ENCODE peak calls at places on chromosomes 1 and 21, in seven cellular contexts. X is stimulated activated CD4-positive, alpha-beta T cell treated with anti-CD3 and anti-CD28 coated beads, Interleukin-1b, Interleukin-23, amount 100 ng/mL, for 24 hours; C is A673; G is AG08396; R is effector memory CD8-positive, alpha-beta T cell; Y is MM.1S; O is C1 segment of cervical spinal cord. E is an unnamed sample.

GRCh38 chr1:193417945-193418744 is 231.7 kb upstream of the B3GALT2 start:
- DNase-seq in X (no peak), C (no peak), G (peak; percentile 15), R (no peak), Y (peak; percentile 61), O (no peak), E (peak; percentile 56)

GRCh38 chr1:216682694-216683243 is 40.5 kb downstream of the ESRRG start:
- DNase-seq in X (no peak), C (no peak), G (no peak), R (no peak), Y (no peak), O (no peak), E (no peak)

GRCh38 chr1:156470483-156470882 is 30.1 kb downstream of the MEF2D start:
- DNase-seq in X (no peak), C (no peak), G (no peak), R (no peak), Y (no peak), O (no peak), E (no peak)

GRCh38 chr1:87061742-87062156 is 147.3 kb downstream of the HS2ST1 start:
- DNase-seq in X (no peak), C (no peak), G (no peak), R (no peak), Y (peak; percentile 41), O (no peak), E (peak; percentile 43)

GRCh38 chr1:32889731-32890278 is 3.5 kb downstream of the HPCA start:
- DNase-seq in X (no peak), C (no peak), G (no peak), R (no peak), Y (no peak), O (no peak), E (no peak)

GRCh38 chr1:27664291-27664690 is 7.7 kb downstream of the IFI6 start:
- DNase-seq in X (no peak), C (no peak), G (no peak), R (no peak), Y (no peak), O (no peak), E (no peak)

GRCh38 chr1:28244549-28245251 is 8.8 kb downstream of the ATP5IF1 start:
- DNase-seq in X (no peak), C (no peak), G (no peak), R (no peak), Y (peak; percentile 74), O (no peak), E (no peak)

GRCh38 chr1:33086384-33086850 is 5.5 kb downstream of the AZIN2 start:
- DNase-seq in X (no peak), C (peak; percentile 63), G (peak; percentile 66), R (no peak), Y (peak; percentile 34), O (no peak), E (peak; percentile 67)

GRCh38 chr1:13763991-13764390 is 64.0 kb downstream of the PRDM2 start:
- DNase-seq in X (no peak), C (no peak), G (no peak), R (peak; percentile 13), Y (no peak), O (no peak), E (no peak)

GRCh38 chr1:206982216-206982615 is 12.0 kb upstream of the FCAMR start:
- DNase-seq in X (peak; percentile 31), C (peak; percentile 31), G (peak; percentile 59), R (peak; percentile 52), Y (peak; percentile 70), O (no peak), E (peak; percentile 41)

GRCh38 chr1:3776231-3777030 is 3.9 kb downstream of the SMIM1 start:
- DNase-seq in X (no peak), C (no peak), G (no peak), R (no peak), Y (no peak), O (no peak), E (no peak)

GRCh38 chr1:46131727-46132528 is 501 bp downstream of the PIK3R3 start:
- DNase-seq in X (no peak), C (peak; percentile 57), G (no peak), R (peak; percentile 21), Y (peak; percentile 50), O (no peak), E (peak; percentile 47)

GRCh38 chr1:77438239-77438913 is 156.6 kb downstream of the AK5 start:
- DNase-seq in X (no peak), C (peak; percentile 58), G (peak; percentile 23), R (no peak), Y (peak; percentile 11), O (no peak), E (peak; percentile 90)

GRCh38 chr1:32494711-32495337 is 30.0 kb downstream of the ZBTB8B start:
- DNase-seq in X (no peak), C (no peak), G (no peak), R (no peak), Y (no peak), O (no peak), E (no peak)

GRCh38 chr1:243917177-243917862 is 67.3 kb upstream of the AKT3 start:
- DNase-seq in X (no peak), C (peak; percentile 52), G (peak; percentile 89), R (no peak), Y (no peak), O (no peak), E (peak; percentile 72)

GRCh38 chr1:46483597-46483996 is 6.0 kb upstream of the DMBX1 start:
- DNase-seq in X (no peak), C (no peak), G (no peak), R (no peak), Y (no peak), O (no peak), E (no peak)

GRCh38 chr1:93701619-93702018 is 20.0 kb upstream of the BCAR3 start:
- DNase-seq in X (no peak), C (no peak), G (peak; percentile 92), R (no peak), Y (no peak), O (no peak), E (peak; percentile 99)

GRCh38 chr1:108877324-108877812 is 583 bp downstream of the GPSM2 start:
- DNase-seq in X (no peak), C (peak; percentile 51), G (peak; percentile 38), R (no peak), Y (no peak), O (no peak), E (peak; percentile 45)

GRCh38 chr1:21638531-21639341 is 30.4 kb downstream of the RAP1GAP start:
- DNase-seq in X (no peak), C (no peak), G (peak; percentile 63), R (no peak), Y (no peak), O (no peak), E (peak; percentile 22)

GRCh38 chr1:19772053-19772452 is 27.7 kb downstream of the TMCO4 start:
- DNase-seq in X (no peak), C (no peak), G (no peak), R (no peak), Y (no peak), O (no peak), E (no peak)

GRCh38 chr21:39430954-39431353 is 14.6 kb downstream of the LCA5L start:
- DNase-seq in X (no peak), C (no peak), G (no peak), R (no peak), Y (no peak), O (no peak), E (no peak)

GRCh38 chr1:152141971-152142584 is 16.9 kb downstream of the RPTN start:
- DNase-seq in X (no peak), C (peak; percentile 73), G (peak; percentile 54), R (no peak), Y (peak; percentile 62), O (no peak), E (peak; percentile 69)

GRCh38 chr1:41629136-41629535 is 144.7 kb upstream of the EDN2 start:
- DNase-seq in X (no peak), C (no peak), G (no peak), R (no peak), Y (no peak), O (no peak), E (peak; percentile 35)

GRCh38 chr1:177669161-177669560 is 300.7 kb downstream of the SEC16B start:
- DNase-seq in X (no peak), C (peak; percentile 15), G (no peak), R (no peak), Y (no peak), O (no peak), E (no peak)

GRCh38 chr1:2493691-2494322 is 17.7 kb downstream of the PLCH2 start:
- DNase-seq in X (no peak), C (no peak), G (no peak), R (peak; percentile 12), Y (no peak), O (no peak), E (no peak)

GRCh38 chr21:28671549-28672195 is 321.0 kb downstream of the LTN1 start:
- DNase-seq in X (no peak), C (no peak), G (no peak), R (no peak), Y (no peak), O (no peak), E (peak; percentile 9)

GRCh38 chr21:39860600-39860999 is 6.6 kb upstream of the PCP4 start:
- DNase-seq in X (no peak), C (no peak), G (no peak), R (no peak), Y (no peak), O (no peak), E (no peak)

GRCh38 chr1:218164111-218164929 is 120.8 kb upstream of the RRP15 start:
- DNase-seq in X (no peak), C (peak; percentile 12), G (peak; percentile 20), R (no peak), Y (peak; percentile 93), O (no peak), E (no peak)

GRCh38 chr1:235972316-235973090 is 92.4 kb downstream of the NID1 start:
- DNase-seq in X (no peak), C (peak; percentile 1), G (peak; percentile 38), R (no peak), Y (peak; percentile 27), O (no peak), E (peak; percentile 56)

GRCh38 chr1:158028956-158029355 is 35.5 kb downstream of the KIRREL1 start:
- DNase-seq in X (no peak), C (no peak), G (no peak), R (no peak), Y (no peak), O (no peak), E (no peak)

GRCh38 chr1:45010855-45011811 is at the start of gene HECTD3:
- DNase-seq in X (no peak), C (peak; percentile 80), G (peak; percentile 86), R (peak; percentile 61), Y (peak; percentile 88), O (no peak), E (peak; percentile 77)